ENCODE peak calls at places on chromosomes 12 and 14, in seven cellular contexts. I is nephron progenitor cell, V is T follicular helper cell, C is GM04504, U is NCI-H2227 treated with DMSO at 0.1 percent for 48 hours, O is HT-29, F is NCI-H2081. X is an unnamed sample.

GRCh38 chr14:101001311-101002069 is 98.0 kb upstream of the RTL1 start:
- DNase-seq in I (no peak), V (no peak), C (peak; percentile 38), U (no peak), O (no peak), F (no peak), X (no peak)

GRCh38 chr12:126651133-126651532 is 1585.9 kb downstream of the AACS start:
- DNase-seq in I (no peak), V (no peak), C (no peak), U (no peak), O (no peak), F (no peak), X (no peak)

GRCh38 chr12:28089363-28089762 is 100.9 kb upstream of the CCDC91 start:
- DNase-seq in I (peak; percentile 13), V (no peak), C (no peak), U (no peak), O (peak; percentile 14), F (no peak), X (no peak)

GRCh38 chr12:69007166-69007857 is 74.3 kb upstream of the CPM start:
- DNase-seq in I (no peak), V (no peak), C (peak; percentile 50), U (peak; percentile 11), O (no peak), F (peak; percentile 7), X (peak; percentile 4)

GRCh38 chr14:92223027-92223426 is 99.9 kb upstream of the SLC24A4 start:
- DNase-seq in I (no peak), V (no peak), C (no peak), U (no peak), O (no peak), F (no peak), X (no peak)

GRCh38 chr12:95838125-95838524 is 20.6 kb upstream of the SNRPF start:
- DNase-seq in I (no peak), V (no peak), C (peak; percentile 60), U (peak; percentile 24), O (peak; percentile 70), F (peak; percentile 31), X (no peak)

GRCh38 chr14:78455896-78456435 is 285.8 kb downstream of the NRXN3 start:
- DNase-seq in I (no peak), V (no peak), C (no peak), U (no peak), O (no peak), F (peak; percentile 37), X (peak; percentile 5)

GRCh38 chr14:79278798-79279644 is 932.3 kb downstream of the DIO2 start:
- DNase-seq in I (peak; percentile 91), V (no peak), C (peak; percentile 52), U (peak; percentile 87), O (no peak), F (peak; percentile 92), X (peak; percentile 72)

GRCh38 chr14:56207626-56208297 is 89.6 kb downstream of the PELI2 start:
- DNase-seq in I (no peak), V (no peak), C (no peak), U (no peak), O (no peak), F (no peak), X (no peak)

GRCh38 chr14:100472491-100472890 is 114.7 kb downstream of the BEGAIN start:
- DNase-seq in I (no peak), V (no peak), C (no peak), U (no peak), O (no peak), F (no peak), X (no peak)

GRCh38 chr14:90785474-90785873 is 30.8 kb downstream of the TTC7B start:
- DNase-seq in I (no peak), V (no peak), C (no peak), U (no peak), O (peak; percentile 33), F (no peak), X (peak; percentile 18)

GRCh38 chr14:63508033-63508432 is 35.1 kb downstream of the PPP2R5E start:
- DNase-seq in I (no peak), V (no peak), C (no peak), U (no peak), O (peak; percentile 4), F (peak; percentile 5), X (no peak)

GRCh38 chr14:77005559-77005958 is 22.9 kb downstream of the IRF2BPL start:
- DNase-seq in I (no peak), V (no peak), C (no peak), U (no peak), O (no peak), F (no peak), X (no peak)

GRCh38 chr12:6321905-6322304 is 11.4 kb downstream of the PLEKHG6 start:
- DNase-seq in I (no peak), V (no peak), C (no peak), U (no peak), O (no peak), F (peak; percentile 43), X (no peak)

GRCh38 chr12:6888360-6888759 is 15.3 kb upstream of the SPSB2 start:
- DNase-seq in I (no peak), V (no peak), C (no peak), U (no peak), O (no peak), F (no peak), X (no peak)

GRCh38 chr14:32004300-32004699 is 72.8 kb upstream of the ARHGAP5 start:
- DNase-seq in I (no peak), V (no peak), C (no peak), U (no peak), O (peak; percentile 63), F (no peak), X (no peak)

GRCh38 chr12:42097971-42098370 is 46.7 kb downstream of the GXYLT1 start:
- DNase-seq in I (no peak), V (peak; percentile 4), C (no peak), U (no peak), O (no peak), F (no peak), X (no peak)

GRCh38 chr14:104660597-104660996 is 28.8 kb upstream of the INF2 start:
- DNase-seq in I (no peak), V (no peak), C (no peak), U (no peak), O (no peak), F (no peak), X (no peak)

GRCh38 chr12:57477710-57478681 is 1.7 kb downstream of the ARHGAP9 start:
- DNase-seq in I (no peak), V (peak; percentile 58), C (no peak), U (no peak), O (no peak), F (no peak), X (peak; percentile 20)

GRCh38 chr12:108641446-108642268 is 8.0 kb upstream of the SELPLG start:
- DNase-seq in I (no peak), V (no peak), C (no peak), U (no peak), O (no peak), F (no peak), X (no peak)

GRCh38 chr12:106581543-106582263 is 1.1 kb upstream of the RFX4 start:
- DNase-seq in I (peak; percentile 81), V (no peak), C (no peak), U (no peak), O (no peak), F (no peak), X (no peak)

GRCh38 chr12:112303004-112303403 is 79.2 kb downstream of the HECTD4 start:
- DNase-seq in I (no peak), V (no peak), C (peak; percentile 15), U (no peak), O (no peak), F (no peak), X (no peak)

GRCh38 chr14:78530078-78530477 is 359.9 kb downstream of the NRXN3 start:
- DNase-seq in I (peak; percentile 80), V (no peak), C (no peak), U (no peak), O (peak; percentile 24), F (no peak), X (no peak)

GRCh38 chr14:50067723-50068495 is 48.5 kb downstream of the VCPKMT start:
- DNase-seq in I (no peak), V (no peak), C (no peak), U (no peak), O (peak; percentile 72), F (no peak), X (no peak)

GRCh38 chr12:82366182-82366581 is 7.9 kb downstream of the METTL25 start:
- DNase-seq in I (no peak), V (no peak), C (no peak), U (no peak), O (no peak), F (no peak), X (no peak)

X was measured in occipital lobe.